ENCODE peak calls at places on chromosomes 7 and 10, in five cellular contexts. One of them, this sample, is unnamed.

GRCh38 chr7:120842131-120842621 is 15.8 kb downstream of the TSPAN12 start:
- DNase-seq in cardiac muscle cell: no peak
- DNase-seq in NCI-H2029: peak; percentile 80
- DNase-seq in H54: no peak
- DNase-seq in endothelial cell: no peak
- DNase-seq in this sample: no peak

GRCh38 chr7:50467817-50468610 is 17.9 kb upstream of the FIGNL1 start:
- DNase-seq in H54: peak; percentile 86
- DNase-seq in endothelial cell: peak; percentile 82
- DNase-seq in cardiac muscle cell: peak; percentile 82
- DNase-seq in NCI-H2029: peak; percentile 28
- DNase-seq in this sample: peak; percentile 82

GRCh38 chr10:15197276-15197675 is 28.8 kb upstream of the NMT2 start:
- DNase-seq in cardiac muscle cell: no peak
- DNase-seq in endothelial cell: no peak
- DNase-seq in H54: no peak
- DNase-seq in NCI-H2029: no peak
- DNase-seq in this sample: no peak

GRCh38 chr10:1412531-1413189 is 324.7 kb downstream of the ADARB2 start:
- DNase-seq in NCI-H2029: no peak
- DNase-seq in H54: no peak
- DNase-seq in cardiac muscle cell: no peak
- DNase-seq in endothelial cell: no peak
- DNase-seq in this sample: no peak

GRCh38 chr7:98276241-98276761 is 5.2 kb upstream of the BRI3 start:
- DNase-seq in H54: no peak
- DNase-seq in NCI-H2029: no peak
- DNase-seq in cardiac muscle cell: no peak
- DNase-seq in endothelial cell: no peak
- DNase-seq in this sample: no peak

GRCh38 chr10:21249435-21249834 is 276.0 kb downstream of the SKIDA1 start:
- DNase-seq in endothelial cell: no peak
- DNase-seq in H54: no peak
- DNase-seq in NCI-H2029: no peak
- DNase-seq in cardiac muscle cell: no peak
- DNase-seq in this sample: no peak

GRCh38 chr7:140393756-140394306 is 4.5 kb downstream of the SLC37A3 start:
- DNase-seq in NCI-H2029: no peak
- DNase-seq in endothelial cell: no peak
- DNase-seq in H54: no peak
- DNase-seq in cardiac muscle cell: no peak
- DNase-seq in this sample: no peak

GRCh38 chr7:29071203-29071804 is 75.0 kb downstream of the CPVL start:
- DNase-seq in cardiac muscle cell: no peak
- DNase-seq in H54: no peak
- DNase-seq in NCI-H2029: no peak
- DNase-seq in endothelial cell: no peak
- DNase-seq in this sample: no peak

GRCh38 chr7:7405461-7405860 is 130.2 kb downstream of the COL28A1 start:
- DNase-seq in cardiac muscle cell: no peak
- DNase-seq in NCI-H2029: no peak
- DNase-seq in H54: no peak
- DNase-seq in endothelial cell: no peak
- DNase-seq in this sample: no peak

GRCh38 chr10:88472540-88472939 is 110.6 kb downstream of the RNLS start:
- DNase-seq in cardiac muscle cell: no peak
- DNase-seq in H54: no peak
- DNase-seq in NCI-H2029: no peak
- DNase-seq in endothelial cell: no peak
- DNase-seq in this sample: no peak

GRCh38 chr10:105952153-105952552 is 1212.4 kb downstream of the SORCS1 start:
- DNase-seq in NCI-H2029: no peak
- DNase-seq in endothelial cell: peak; percentile 17
- DNase-seq in H54: no peak
- DNase-seq in cardiac muscle cell: peak; percentile 77
- DNase-seq in this sample: no peak

GRCh38 chr7:144011458-144012230 is 11.5 kb downstream of the OR6B1 start:
- DNase-seq in endothelial cell: no peak
- DNase-seq in NCI-H2029: no peak
- DNase-seq in H54: no peak
- DNase-seq in cardiac muscle cell: no peak
- DNase-seq in this sample: no peak

GRCh38 chr7:31882187-31882586 is 188.0 kb downstream of the PDE1C start:
- DNase-seq in cardiac muscle cell: peak; percentile 39
- DNase-seq in endothelial cell: no peak
- DNase-seq in H54: peak; percentile 19
- DNase-seq in NCI-H2029: no peak
- DNase-seq in this sample: peak; percentile 80

GRCh38 chr7:130910949-130911944 is 177.2 kb upstream of the KLF14 start:
- DNase-seq in cardiac muscle cell: no peak
- DNase-seq in NCI-H2029: no peak
- DNase-seq in endothelial cell: no peak
- DNase-seq in H54: no peak
- DNase-seq in this sample: no peak

GRCh38 chr7:80847895-80848294 is 71.0 kb downstream of the SEMA3C start:
- DNase-seq in H54: no peak
- DNase-seq in cardiac muscle cell: no peak
- DNase-seq in NCI-H2029: no peak
- DNase-seq in endothelial cell: no peak
- DNase-seq in this sample: no peak

GRCh38 chr7:49398730-49399129 is 374.7 kb upstream of the VWC2 start:
- DNase-seq in NCI-H2029: no peak
- DNase-seq in cardiac muscle cell: no peak
- DNase-seq in H54: no peak
- DNase-seq in endothelial cell: no peak
- DNase-seq in this sample: no peak

GRCh38 chr10:49272251-49273081 is 26.5 kb upstream of the C10orf71 start:
- DNase-seq in endothelial cell: no peak
- DNase-seq in cardiac muscle cell: no peak
- DNase-seq in H54: no peak
- DNase-seq in NCI-H2029: no peak
- DNase-seq in this sample: no peak

GRCh38 chr7:26856481-26856880 is 7.9 kb downstream of the SKAP2 start:
- DNase-seq in endothelial cell: no peak
- DNase-seq in cardiac muscle cell: no peak
- DNase-seq in NCI-H2029: no peak
- DNase-seq in H54: peak; percentile 15
- DNase-seq in this sample: no peak

GRCh38 chr10:92240289-92241157 is 50.4 kb downstream of the CPEB3 start:
- DNase-seq in endothelial cell: peak; percentile 28
- DNase-seq in cardiac muscle cell: peak; percentile 79
- DNase-seq in H54: peak; percentile 72
- DNase-seq in NCI-H2029: peak; percentile 55
- DNase-seq in this sample: peak; percentile 78

GRCh38 chr10:3946234-3947229 is 161.5 kb upstream of the KLF6 start:
- DNase-seq in H54: no peak
- DNase-seq in endothelial cell: no peak
- DNase-seq in cardiac muscle cell: no peak
- DNase-seq in NCI-H2029: no peak
- DNase-seq in this sample: no peak

GRCh38 chr10:23439452-23439919 is 611 bp downstream of the OTUD1 start:
- DNase-seq in cardiac muscle cell: peak; percentile 59
- DNase-seq in NCI-H2029: no peak
- DNase-seq in endothelial cell: peak; percentile 32
- DNase-seq in H54: no peak
- DNase-seq in this sample: peak; percentile 36

GRCh38 chr7:78605131-78605530 is 806.6 kb downstream of the PHTF2 start:
- DNase-seq in cardiac muscle cell: no peak
- DNase-seq in H54: no peak
- DNase-seq in NCI-H2029: no peak
- DNase-seq in endothelial cell: no peak
- DNase-seq in this sample: no peak

GRCh38 chr7:151964951-151965350 is 8.7 kb downstream of the GALNTL5 start:
- DNase-seq in cardiac muscle cell: no peak
- DNase-seq in H54: no peak
- DNase-seq in endothelial cell: no peak
- DNase-seq in NCI-H2029: no peak
- DNase-seq in this sample: no peak

GRCh38 chr7:119916501-119916900 is 356.5 kb upstream of the KCND2 start:
- DNase-seq in NCI-H2029: no peak
- DNase-seq in endothelial cell: no peak
- DNase-seq in H54: no peak
- DNase-seq in cardiac muscle cell: no peak
- DNase-seq in this sample: no peak

GRCh38 chr10:102347236-102347828 is 48.2 kb upstream of the NFKB2 start:
- DNase-seq in endothelial cell: peak; percentile 72
- DNase-seq in H54: no peak
- DNase-seq in cardiac muscle cell: peak; percentile 80
- DNase-seq in NCI-H2029: no peak
- DNase-seq in this sample: peak; percentile 42

GRCh38 chr7:23347682-23348180 is 48.6 kb downstream of the MALSU1 start:
- DNase-seq in NCI-H2029: no peak
- DNase-seq in cardiac muscle cell: no peak
- DNase-seq in H54: peak; percentile 59
- DNase-seq in endothelial cell: no peak
- DNase-seq in this sample: no peak

GRCh38 chr7:15837627-15838026 is 151.1 kb upstream of the MEOX2 start:
- DNase-seq in endothelial cell: no peak
- DNase-seq in NCI-H2029: no peak
- DNase-seq in cardiac muscle cell: no peak
- DNase-seq in H54: no peak
- DNase-seq in this sample: no peak

GRCh38 chr7:2719007-2719406 is 31.0 kb downstream of the AMZ1 start:
- DNase-seq in endothelial cell: peak; percentile 68
- DNase-seq in NCI-H2029: no peak
- DNase-seq in H54: peak; percentile 85
- DNase-seq in cardiac muscle cell: peak; percentile 46
- DNase-seq in this sample: peak; percentile 23

GRCh38 chr10:25105262-25105661 is 69.5 kb upstream of the GPR158 start:
- DNase-seq in endothelial cell: no peak
- DNase-seq in NCI-H2029: no peak
- DNase-seq in cardiac muscle cell: no peak
- DNase-seq in H54: no peak
- DNase-seq in this sample: no peak

GRCh38 chr10:95832216-95833037 is 75.3 kb upstream of the CC2D2B start:
- DNase-seq in cardiac muscle cell: no peak
- DNase-seq in endothelial cell: no peak
- DNase-seq in H54: no peak
- DNase-seq in NCI-H2029: no peak
- DNase-seq in this sample: no peak

GRCh38 chr7:129401968-129402860 is 32.0 kb upstream of the STRIP2 start:
- DNase-seq in NCI-H2029: no peak
- DNase-seq in endothelial cell: no peak
- DNase-seq in cardiac muscle cell: no peak
- DNase-seq in H54: no peak
- DNase-seq in this sample: no peak

GRCh38 chr7:148135106-148135505 is 455.5 kb upstream of the C7orf33 start:
- DNase-seq in H54: no peak
- DNase-seq in NCI-H2029: peak; percentile 10
- DNase-seq in endothelial cell: no peak
- DNase-seq in cardiac muscle cell: no peak
- DNase-seq in this sample: no peak

GRCh38 chr7:86814980-86815379 is 171.3 kb downstream of the GRM3 start:
- DNase-seq in NCI-H2029: peak; percentile 20
- DNase-seq in cardiac muscle cell: peak; percentile 25
- DNase-seq in H54: no peak
- DNase-seq in endothelial cell: peak; percentile 28
- DNase-seq in this sample: no peak